ENCODE peak calls at places on chromosomes 4 and X, in nine cellular contexts. E is GM20000, Z is A549, C is epithelial cell of esophagus, R is BJ, I is breast epithelium, L is fibroblast of lung, T is psoas muscle, M is endothelial cell. F is an unnamed sample.

GRCh38 chrX:66815227-66815626 is 176.3 kb upstream of the EDA2R start:
- DNase-seq in T (no peak), Z (no peak), M (no peak), R (no peak), L (no peak), I (no peak), E (no peak), C (no peak), F (no peak)

GRCh38 chr4:128527356-128527755 is 239.7 kb upstream of the PGRMC2 start:
- DNase-seq in Z (no peak), R (no peak), L (peak), E (no peak), C (no peak), I (no peak), M (no peak), T (no peak), F (no peak)

GRCh38 chr4:146368209-146368608 is 153.5 kb downstream of the SLC10A7 start:
- DNase-seq in R (no peak), L (no peak), I (no peak), E (no peak), Z (no peak), C (no peak), M (no peak), T (no peak), F (no peak)

GRCh38 chrX:39839371-39839770 is 258.4 kb downstream of the BCOR start:
- DNase-seq in T (no peak), M (no peak), R (no peak), Z (no peak), C (no peak), E (no peak), I (no peak), L (no peak), F (no peak)

GRCh38 chr4:114378306-114378903 is 220.2 kb upstream of the UGT8 start:
- DNase-seq in T (no peak), L (peak), R (no peak), I (no peak), M (no peak), Z (peak), C (peak), E (no peak), F (no peak)

GRCh38 chrX:147953976-147954375 is 27.2 kb upstream of the FMR1NB start:
- DNase-seq in L (no peak), T (no peak), E (no peak), R (no peak), Z (no peak), C (no peak), I (no peak), M (no peak), F (no peak)

GRCh38 chr4:53781614-53782467 is 190.6 kb upstream of the LNX1 start:
- DNase-seq in Z (peak), E (no peak), C (peak), M (no peak), T (no peak), L (peak), R (no peak), I (no peak), F (no peak)

GRCh38 chrX:140817943-140818342 is 108.4 kb downstream of the LINC00632 start:
- DNase-seq in L (peak), M (peak), E (peak), C (peak), T (no peak), R (no peak), I (no peak), Z (peak), F (no peak)

GRCh38 chr4:183142566-183143545 is 43.8 kb downstream of the WWC2 start:
- DNase-seq in L (peak), Z (peak), E (no peak), M (no peak), T (peak), I (peak), R (peak), C (peak), F (peak)

GRCh38 chr4:181078236-181078635 is 1165.0 kb upstream of the TENM3 start:
- DNase-seq in E (no peak), M (no peak), T (no peak), L (peak), Z (no peak), I (no peak), C (peak), R (no peak), F (peak)

GRCh38 chrX:149472620-149473019 is 32.5 kb downstream of the IDS start:
- DNase-seq in M (no peak), T (no peak), I (no peak), E (no peak), R (no peak), C (no peak), Z (no peak), L (no peak), F (no peak)

GRCh38 chrX:72021975-72022374 is 109.7 kb downstream of the RTL5 start:
- DNase-seq in C (no peak), I (no peak), E (peak), Z (peak), R (no peak), T (no peak), L (no peak), M (peak), F (no peak)

GRCh38 chr4:993111-994029 is at the start of gene SLC26A1:
- DNase-seq in C (no peak), E (no peak), Z (peak), I (no peak), M (no peak), T (no peak), R (no peak), L (no peak), F (no peak)

GRCh38 chrX:133414399-133415275 is 652 bp downstream of the GPC4 start:
- DNase-seq in Z (peak), R (no peak), E (peak), T (peak), L (peak), M (peak), C (peak), I (no peak), F (no peak)

GRCh38 chrX:68842781-68843581 is 14.2 kb downstream of the EFNB1 start:
- DNase-seq in I (no peak), E (no peak), L (peak), C (peak), M (no peak), T (no peak), Z (no peak), R (no peak), F (no peak)

GRCh38 chr4:80142396-80143304 is 54.7 kb upstream of the PRDM8 start:
- DNase-seq in C (peak), E (no peak), I (no peak), R (no peak), T (no peak), M (no peak), L (no peak), Z (no peak), F (no peak)

GRCh38 chrX:40152706-40153334 is 55.1 kb upstream of the BCOR start:
- DNase-seq in C (no peak), I (no peak), Z (peak), R (no peak), E (peak), L (no peak), T (peak), M (no peak), F (no peak)

GRCh38 chr4:21688596-21689265 is 259.8 kb downstream of the KCNIP4 start:
- DNase-seq in C (no peak), M (no peak), Z (no peak), L (no peak), T (no peak), E (no peak), R (no peak), I (no peak), F (no peak)

GRCh38 chr4:170089743-170090666 is at the start of gene AADAT:
- DNase-seq in Z (peak), I (no peak), T (peak), E (peak), C (peak), M (peak), R (no peak), L (peak), F (peak)

GRCh38 chrX:14420876-14421275 is 108.5 kb upstream of the GLRA2 start:
- DNase-seq in L (no peak), Z (no peak), R (no peak), T (no peak), M (no peak), I (no peak), C (no peak), E (no peak), F (no peak)

GRCh38 chr4:13302876-13303275 is 181.3 kb downstream of the RAB28 start:
- DNase-seq in L (no peak), C (no peak), T (no peak), I (no peak), M (no peak), Z (no peak), E (no peak), R (no peak), F (peak)

GRCh38 chr4:72031868-72032619 is at the start of gene NPFFR2:
- DNase-seq in E (no peak), I (no peak), C (peak), R (no peak), M (peak), Z (no peak), L (peak), T (peak), F (no peak)

GRCh38 chr4:99043346-99043745 is 45.2 kb downstream of the ADH5 start:
- DNase-seq in R (no peak), L (no peak), Z (no peak), I (no peak), M (no peak), E (no peak), T (no peak), C (no peak), F (no peak)

GRCh38 chrX:71859637-71860036 is 51.0 kb upstream of the NHSL2 start:
- DNase-seq in Z (peak), E (peak), L (peak), C (peak), R (no peak), T (no peak), M (peak), I (no peak), F (peak)

GRCh38 chr4:21765810-21766407 is 182.7 kb downstream of the KCNIP4 start:
- DNase-seq in I (no peak), C (peak), E (peak), Z (peak), T (no peak), L (peak), R (no peak), M (peak), F (no peak)

GRCh38 chr4:161799687-161800086 is 364.1 kb downstream of the FSTL5 start:
- DNase-seq in C (peak), E (no peak), R (no peak), I (no peak), M (no peak), Z (peak), L (peak), T (no peak), F (no peak)

GRCh38 chr4:126701756-126702155 is 931.0 kb upstream of the INTU start:
- DNase-seq in T (no peak), M (no peak), C (peak), R (peak), I (no peak), Z (no peak), L (peak), E (no peak), F (no peak)

GRCh38 chrX:154353172-154353843 is 21.1 kb downstream of the FLNA start:
- DNase-seq in Z (peak), T (no peak), R (no peak), C (no peak), I (no peak), M (no peak), L (no peak), E (no peak), F (no peak)

GRCh38 chr4:170088686-170089085 is 1.1 kb downstream of the AADAT start:
- DNase-seq in E (no peak), R (no peak), Z (no peak), T (no peak), C (no peak), M (no peak), L (no peak), I (no peak), F (no peak)

GRCh38 chrX:120749141-120749846 is 119.4 kb upstream of the C1GALT1C1 start:
- DNase-seq in I (no peak), M (peak), C (no peak), R (peak), E (no peak), T (no peak), L (peak), Z (no peak), F (no peak)

GRCh38 chr4:80092088-80092487 is 19.1 kb upstream of the ANTXR2 start:
- DNase-seq in T (no peak), I (no peak), E (no peak), C (no peak), Z (no peak), R (no peak), M (no peak), L (no peak), F (no peak)

GRCh38 chr4:145868637-145869409 is 69.8 kb downstream of the ZNF827 start:
- DNase-seq in I (no peak), Z (no peak), M (no peak), R (no peak), E (peak), C (no peak), T (no peak), L (peak), F (no peak)

GRCh38 chr4:27819261-27819660 is 958.6 kb downstream of the STIM2 start:
- DNase-seq in L (peak), M (no peak), T (no peak), E (no peak), R (no peak), I (no peak), C (no peak), Z (no peak), F (no peak)

GRCh38 chrX:23287191-23287764 is 47.4 kb upstream of the PTCHD1 start:
- DNase-seq in Z (no peak), T (no peak), R (no peak), I (no peak), L (no peak), C (no peak), E (no peak), M (no peak), F (no peak)

GRCh38 chr4:144578681-144579080 is 67.3 kb upstream of the HHIP start:
- DNase-seq in Z (no peak), L (peak), T (no peak), E (no peak), I (no peak), M (no peak), C (peak), R (no peak), F (no peak)

GRCh38 chr4:8504279-8505007 is 63.9 kb downstream of the TRMT44 start:
- DNase-seq in I (peak), Z (no peak), R (no peak), T (no peak), L (no peak), M (no peak), E (no peak), C (no peak), F (no peak)

GRCh38 chr4:2064276-2064991 is 5.3 kb downstream of the NAT8L start:
- DNase-seq in L (no peak), I (no peak), Z (no peak), M (no peak), C (no peak), E (no peak), R (no peak), T (no peak), F (no peak)
- TF ChIP-seq CTCF in L (no peak), I (no peak), Z (no peak), M (no peak), C (no peak), E (no peak), R (no peak), T (no peak), F (no peak)

GRCh38 chrX:79477691-79478090 is 110.6 kb upstream of the ITM2A start:
- DNase-seq in R (no peak), C (peak), L (no peak), E (no peak), Z (peak), T (no peak), I (no peak), M (no peak), F (no peak)
- TF ChIP-seq CTCF in R (no peak), C (no peak), L (no peak), E (no peak), Z (no peak), T (no peak), I (no peak), M (no peak), F (no peak)

DNA sequence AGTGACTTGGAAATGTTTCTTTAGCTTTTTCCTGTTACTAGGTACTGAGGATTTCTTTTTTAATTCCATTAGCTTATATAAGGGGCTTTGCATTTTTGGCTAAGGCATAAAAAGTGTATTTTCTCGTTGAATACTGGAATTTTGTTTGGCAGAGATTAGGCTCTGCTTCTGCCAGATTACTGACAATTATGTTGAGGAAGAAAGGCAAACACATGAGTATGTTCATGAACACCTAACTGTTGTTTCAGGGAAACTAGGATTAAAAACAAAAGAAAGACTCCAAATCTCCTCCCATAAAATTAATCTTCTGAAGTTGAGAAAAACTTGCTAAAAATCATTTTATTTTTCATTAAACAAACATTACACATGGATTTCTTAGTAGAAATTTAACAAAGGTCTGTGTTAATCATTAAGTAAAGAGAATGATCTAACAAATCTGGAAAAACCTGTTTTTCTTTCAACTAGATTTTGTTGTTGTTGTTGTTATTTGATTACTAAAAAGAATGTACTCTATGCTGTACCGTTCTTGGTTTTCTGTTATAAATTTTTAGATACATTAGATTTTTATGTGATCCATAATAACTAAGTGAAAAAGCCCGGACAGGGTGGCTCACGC is 43.3 kb upstream of the STAG2 start:
- DNase-seq in T (no peak), E (no peak), R (no peak), Z (no peak), C (peak), L (no peak), M (no peak), I (no peak), F (no peak)
- TF ChIP-seq CTCF in T (no peak), E (no peak), R (no peak), Z (no peak), C (no peak), L (no peak), M (no peak), I (no peak), F (no peak)

DNA sequence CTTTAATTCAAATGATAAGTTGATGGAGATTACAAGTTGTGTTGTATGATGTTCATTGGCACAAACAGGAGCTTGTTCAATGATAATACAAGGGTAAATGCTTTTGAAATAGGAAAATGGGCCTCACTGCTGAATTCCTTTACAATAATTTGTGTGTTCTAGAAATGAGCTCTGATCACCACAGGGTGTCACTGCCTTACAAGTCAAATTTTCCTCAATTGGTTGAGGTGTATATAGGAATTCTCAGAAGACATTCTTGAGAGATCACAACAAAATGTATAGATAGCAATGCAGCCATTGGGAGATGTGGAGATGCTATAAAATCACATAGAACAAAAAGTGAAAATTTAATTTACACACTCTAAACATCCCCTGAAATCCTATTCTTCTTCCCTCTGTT is 49.6 kb downstream of the KLF8 start:
- DNase-seq in C (peak), M (peak), E (no peak), I (no peak), T (no peak), R (no peak), Z (peak), L (no peak), F (no peak)
- TF ChIP-seq CTCF in C (peak), M (no peak), E (no peak), I (no peak), T (peak), R (peak), Z (peak), L (peak), F (peak)

GRCh38 chr4:136343340-136343739 is 1189.0 kb downstream of the PCDH18 start:
- DNase-seq in I (no peak), L (peak), C (no peak), E (no peak), R (no peak), T (no peak), Z (no peak), M (no peak), F (no peak)
- TF ChIP-seq CTCF in I (no peak), L (no peak), C (no peak), E (no peak), R (no peak), T (no peak), Z (no peak), M (no peak), F (no peak)

GRCh38 chrX:57453901-57454300 is 137.9 kb upstream of the ZXDB start:
- DNase-seq in M (peak), E (peak), I (no peak), C (peak), T (no peak), Z (peak), R (no peak), L (no peak), F (no peak)
- TF ChIP-seq CTCF in M (no peak), E (peak), I (no peak), C (peak), T (peak), Z (no peak), R (peak), L (no peak), F (peak)

GRCh38 chr4:68077301-68077700 is 52.4 kb downstream of the TMPRSS11F start:
- DNase-seq in E (no peak), Z (no peak), T (no peak), I (no peak), L (no peak), M (no peak), C (no peak), R (no peak), F (no peak)

GRCh38 chr4:68079918-68080317 is 49.8 kb downstream of the TMPRSS11F start:
- DNase-seq in C (peak), R (no peak), L (no peak), T (no peak), M (no peak), Z (no peak), I (no peak), E (no peak), F (no peak)

GRCh38 chr4:68077737-68078136 is 51.9 kb downstream of the TMPRSS11F start:
- DNase-seq in Z (no peak), T (no peak), M (no peak), L (no peak), I (no peak), C (no peak), R (no peak), E (no peak), F (no peak)

GRCh38 chr4:68074397-68074796 is 55.3 kb downstream of the TMPRSS11F start:
- DNase-seq in M (no peak), T (no peak), C (peak), Z (no peak), R (no peak), E (no peak), I (no peak), L (no peak), F (no peak)

DNA sequence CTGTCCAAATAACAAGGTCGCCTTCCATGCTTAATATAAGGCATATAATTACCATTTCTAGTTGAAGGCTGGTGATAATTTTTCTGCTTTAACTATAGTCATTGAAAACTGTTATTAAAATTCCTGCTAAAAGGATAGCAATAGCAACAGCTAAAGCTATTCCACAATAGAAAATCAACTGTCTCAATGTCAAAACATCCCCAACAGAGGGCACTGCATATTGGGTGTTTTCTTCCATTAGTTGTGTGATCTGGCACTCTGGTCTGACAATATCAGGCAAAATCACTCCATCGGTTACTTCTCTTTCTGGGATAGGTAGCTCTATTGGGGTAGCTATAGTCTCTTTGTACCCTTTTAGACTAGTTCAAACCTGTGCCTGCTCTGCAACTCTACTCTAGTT is 53.5 kb downstream of the TMPRSS11F start:
- DNase-seq in I (no peak), C (peak), L (no peak), E (no peak), T (no peak), Z (no peak), M (no peak), R (no peak), F (no peak)
- TF ChIP-seq CTCF in I (no peak), C (no peak), L (no peak), E (no peak), T (no peak), Z (no peak), M (no peak), R (no peak), F (no peak)

GRCh38 chrX:51803833-51804232 is 60.6 kb downstream of the GSPT2 start:
- DNase-seq in L (no peak), R (no peak), M (no peak), T (no peak), E (no peak), I (no peak), Z (no peak), C (peak), F (no peak)

GRCh38 chrX:51798701-51799100 is 55.5 kb downstream of the GSPT2 start:
- DNase-seq in C (no peak), Z (no peak), L (no peak), I (no peak), E (no peak), M (no peak), R (no peak), T (no peak), F (no peak)

GRCh38 chrX:51804741-51805140 is 61.5 kb downstream of the GSPT2 start:
- DNase-seq in L (no peak), I (no peak), R (no peak), E (no peak), T (no peak), C (no peak), Z (peak), M (no peak), F (no peak)

GRCh38 chrX:51802917-51803688 is 59.9 kb downstream of the GSPT2 start:
- DNase-seq in M (peak), E (peak), Z (peak), C (peak), I (no peak), R (peak), L (peak), T (peak), F (peak)
- TF ChIP-seq CTCF in M (no peak), E (no peak), Z (peak), C (no peak), I (no peak), R (peak), L (peak), T (no peak), F (no peak)